ENCODE peak calls at places on chromosomes 5 and 9, in seven cellular contexts. I is non-pigmented ciliary epithelial cell, V is EH, P is sciatic nerve, N is esophagus squamous epithelium, W is T-helper 1 cell, S is T-cell. M is an unnamed sample.

GRCh38 chr5:126003309-126003708 is 419.9 kb upstream of the GRAMD2B start:
- DNase-seq in N (no peak), I (peak), S (no peak), W (no peak), V (peak), P (peak), M (peak)

GRCh38 chr9:80061940-80062339 is 490.2 kb downstream of the TLE4 start:
- DNase-seq in S (no peak), P (no peak), V (peak), W (no peak), N (no peak), I (peak), M (peak)

GRCh38 chr5:73393606-73394489 is 54.7 kb downstream of the FOXD1 start:
- DNase-seq in V (no peak), S (no peak), P (no peak), W (no peak), I (no peak), N (no peak), M (no peak)

GRCh38 chr9:12972608-12973589 is 198.1 kb downstream of the LURAP1L start:
- DNase-seq in P (no peak), V (no peak), N (no peak), S (no peak), I (no peak), W (no peak), M (no peak)

GRCh38 chr9:136340356-136341041 is 13.2 kb downstream of the GPSM1 start:
- DNase-seq in S (no peak), P (no peak), N (no peak), V (no peak), I (no peak), W (no peak), M (no peak)

GRCh38 chr9:74887041-74887980 is at the start of gene TRPM6:
- DNase-seq in W (peak), V (peak), I (peak), P (peak), S (peak), N (peak), M (peak)

GRCh38 chr5:6503342-6503741 is 54.7 kb downstream of the UBE2QL1 start:
- DNase-seq in P (no peak), I (no peak), N (no peak), S (no peak), V (no peak), W (no peak), M (no peak)

GRCh38 chr5:127143722-127144121 is 70.4 kb upstream of the C5orf63 start:
- DNase-seq in V (no peak), P (no peak), N (no peak), S (no peak), W (no peak), I (no peak), M (no peak)

GRCh38 chr5:108104448-108104847 is 277.4 kb downstream of the FBXL17 start:
- DNase-seq in I (no peak), S (no peak), N (no peak), V (no peak), W (no peak), P (no peak), M (no peak)

GRCh38 chr5:170145462-170145861 is 39.8 kb downstream of the FOXI1 start:
- DNase-seq in I (no peak), V (peak), S (no peak), P (no peak), N (no peak), W (no peak), M (no peak)

GRCh38 chr5:140916325-140916724 is 9.8 kb upstream of the PCDHAC1 start:
- DNase-seq in I (no peak), S (no peak), N (no peak), P (no peak), V (no peak), W (no peak), M (no peak)

GRCh38 chr5:71633255-71634155 is 46.4 kb downstream of the MCCC2 start:
- DNase-seq in W (no peak), I (no peak), V (no peak), N (no peak), P (no peak), S (no peak), M (no peak)

GRCh38 chr5:157912621-157913325 is 53.8 kb upstream of the CLINT1 start:
- DNase-seq in S (no peak), W (no peak), P (no peak), I (no peak), N (no peak), V (no peak), M (no peak)

GRCh38 chr9:87765521-87765920 is 39.6 kb downstream of the CTSL start:
- DNase-seq in S (no peak), P (no peak), I (no peak), V (no peak), W (no peak), N (no peak), M (no peak)

GRCh38 chr5:756171-756570 is 28.4 kb downstream of the ZDHHC11B start:
- DNase-seq in N (no peak), W (no peak), V (no peak), S (no peak), P (peak), I (no peak), M (no peak)

GRCh38 chr5:75460532-75460931 is 50.9 kb downstream of the CERT1 start:
- DNase-seq in W (no peak), V (no peak), P (no peak), I (no peak), N (no peak), S (no peak), M (no peak)

GRCh38 chr9:76700916-76701315 is 63.3 kb upstream of the PCA3 start:
- DNase-seq in N (no peak), W (no peak), I (no peak), S (no peak), V (no peak), P (no peak), M (no peak)

GRCh38 chr5:90843443-90843842 is 284.8 kb downstream of the ADGRV1 start:
- DNase-seq in W (no peak), P (no peak), S (no peak), N (no peak), V (no peak), I (no peak), M (no peak)

GRCh38 chr9:36690769-36691168 is 118.1 kb downstream of the MELK start:
- DNase-seq in V (no peak), N (no peak), W (no peak), S (no peak), P (no peak), I (no peak), M (no peak)

GRCh38 chr9:92563701-92564100 is 27.9 kb upstream of the ECM2 start:
- DNase-seq in V (no peak), I (no peak), S (no peak), W (no peak), P (no peak), N (no peak), M (no peak)

GRCh38 chr5:132971483-132972435 is 8.3 kb upstream of the AFF4 start:
- DNase-seq in V (peak), I (no peak), P (no peak), N (no peak), S (no peak), W (no peak), M (no peak)

GRCh38 chr9:109242751-109243150 is 75.7 kb upstream of the FRRS1L start:
- DNase-seq in P (no peak), W (no peak), N (no peak), I (no peak), V (no peak), S (no peak), M (no peak)

GRCh38 chr9:73719660-73720059 is 568.0 kb downstream of the ANXA1 start:
- DNase-seq in N (no peak), P (no peak), S (no peak), V (no peak), W (no peak), I (no peak), M (no peak)

GRCh38 chr5:68465934-68466551 is 250.5 kb downstream of the PIK3R1 start:
- DNase-seq in N (no peak), W (no peak), P (no peak), S (no peak), V (no peak), I (no peak), M (no peak)

GRCh38 chr5:169443249-169443784 is 140.3 kb upstream of the SPDL1 start:
- DNase-seq in V (no peak), S (no peak), I (no peak), N (no peak), W (no peak), P (no peak), M (no peak)

GRCh38 chr5:15885156-15885555 is 294.4 kb downstream of the MARCHF11 start:
- DNase-seq in N (no peak), V (peak), S (no peak), W (no peak), P (no peak), I (peak), M (no peak)

GRCh38 chr9:16175461-16175860 is 622.6 kb downstream of the CCDC171 start:
- DNase-seq in W (no peak), P (no peak), I (no peak), S (no peak), V (no peak), N (no peak), M (no peak)

GRCh38 chr9:445033-445432 is 230.4 kb downstream of the DOCK8 start:
- DNase-seq in W (no peak), I (peak), P (no peak), N (no peak), V (peak), S (no peak), M (no peak)

GRCh38 chr9:101605547-101605946 is 10.8 kb upstream of the PPP3R2 start:
- DNase-seq in W (no peak), V (no peak), N (no peak), P (no peak), I (no peak), S (no peak), M (no peak)

GRCh38 chr5:9324348-9325056 is 221.4 kb downstream of the SEMA5A start:
- DNase-seq in I (no peak), S (no peak), V (peak), N (no peak), W (no peak), P (no peak), M (no peak)

GRCh38 chr5:83924891-83925290 is 204.2 kb upstream of the HAPLN1 start:
- DNase-seq in I (no peak), S (no peak), N (no peak), W (no peak), P (no peak), V (peak), M (no peak)

GRCh38 chr9:24342457-24342856 is 203.2 kb downstream of the IZUMO3 start:
- DNase-seq in N (no peak), P (no peak), V (no peak), S (no peak), I (no peak), W (no peak), M (no peak)